ENCODE peak calls at places on chromosomes 7 and 10, in six cellular contexts. D is Right ventricle myocardium inferior, N is left ventricle myocardium superior, V is cardiac fibroblast, F is T-helper 9 cell, A is AML-193. U is an unnamed sample.

GRCh38 chr7:100983451-100984187 is 14.3 kb downstream of the MUC12 start:
- DNase-seq in D (no peak), N (no peak), V (peak), F (no peak), A (no peak), U (peak)

GRCh38 chr10:96292971-96293909 is 11.0 kb upstream of the DNTT start:
- DNase-seq in D (no peak), N (no peak), V (peak), F (no peak), A (peak), U (peak)

GRCh38 chr7:96349572-96349971 is 27.7 kb upstream of the SLC25A13 start:
- DNase-seq in D (no peak), N (no peak), V (peak), F (no peak), A (no peak), U (peak)

GRCh38 chr7:17936321-17936720 is 4.0 kb downstream of the SNX13 start:
- DNase-seq in D (no peak), N (no peak), V (no peak), F (no peak), A (no peak), U (no peak)

GRCh38 chr10:78494179-78494578 is 460.5 kb downstream of the RPS24 start:
- DNase-seq in D (no peak), N (no peak), V (no peak), F (no peak), A (no peak), U (no peak)

GRCh38 chr10:126892150-126892872 is 12.9 kb upstream of the DOCK1 start:
- DNase-seq in D (no peak), N (no peak), V (no peak), F (no peak), A (no peak), U (no peak)

GRCh38 chr7:123865517-123866117 is 20.6 kb downstream of the HYAL4 start:
- DNase-seq in D (no peak), N (no peak), V (peak), F (peak), A (peak), U (peak)

GRCh38 chr10:69088801-69089501 is 1.0 kb downstream of the SRGN start:
- DNase-seq in D (no peak), N (no peak), V (peak), F (no peak), A (peak), U (peak)

GRCh38 chr10:98296514-98296913 is 28.5 kb upstream of the LOXL4 start:
- DNase-seq in D (no peak), N (no peak), V (no peak), F (no peak), A (no peak), U (no peak)

GRCh38 chr10:77073066-77073960 is 564.3 kb downstream of the KCNMA1 start:
- DNase-seq in D (no peak), N (peak), V (peak), F (no peak), A (no peak), U (peak)

GRCh38 chr10:60434418-60435046 is 44.9 kb upstream of the ANK3 start:
- DNase-seq in D (no peak), N (no peak), V (peak), F (no peak), A (peak), U (peak)

GRCh38 chr10:113753020-113753692 is 1.7 kb downstream of the PLEKHS1 start:
- DNase-seq in D (no peak), N (no peak), V (no peak), F (no peak), A (no peak), U (peak)

GRCh38 chr10:24307696-24308476 is 98.9 kb downstream of the KIAA1217 start:
- DNase-seq in D (no peak), N (peak), V (peak), F (no peak), A (no peak), U (no peak)

GRCh38 chr10:6236349-6237188 is 33.8 kb downstream of the PFKFB3 start:
- DNase-seq in D (no peak), N (no peak), V (no peak), F (no peak), A (no peak), U (no peak)

GRCh38 chr7:8481752-8482446 is 48.5 kb downstream of the NXPH1 start:
- DNase-seq in D (no peak), N (no peak), V (no peak), F (no peak), A (no peak), U (no peak)

GRCh38 chr7:2247141-2247985 is 5.3 kb downstream of the NUDT1 start:
- DNase-seq in D (no peak), N (no peak), V (peak), F (no peak), A (no peak), U (no peak)

GRCh38 chr7:52639981-52640380 is 395.5 kb upstream of the POM121L12 start:
- DNase-seq in D (no peak), N (no peak), V (no peak), F (no peak), A (no peak), U (peak)

U was measured in amniotic epithelial cell.